ENCODE peak calls at places on chromosomes 12 and 14, in four cellular contexts. B is A549, C is MCF 10A, X is T-helper 2 cell. J is an unnamed sample.

GRCh38 chr14:21868442-21869046 is 194.9 kb upstream of the OR4E1 start:
- DNase-seq in B (peak), C (peak), X (peak), J (peak)

GRCh38 chr14:65637780-65638179 is 225.2 kb downstream of the FUT8 start:
- DNase-seq in B (no peak), C (peak), X (peak), J (peak)

GRCh38 chr14:102593841-102594170 is 1.4 kb downstream of the RCOR1 start:
- DNase-seq in B (no peak), C (no peak), X (no peak), J (no peak)

GRCh38 chr14:88613552-88614010 is 50.7 kb downstream of the ZC3H14 start:
- DNase-seq in B (no peak), C (peak), X (no peak), J (peak)

GRCh38 chr14:101001311-101002069 is 98.0 kb upstream of the RTL1 start:
- DNase-seq in B (no peak), C (peak), X (no peak), J (peak)

GRCh38 chr12:30613119-30613830 is 82.4 kb downstream of the IPO8 start:
- DNase-seq in B (no peak), C (no peak), X (no peak), J (peak)

GRCh38 chr12:121789800-121790748 is 3.4 kb downstream of the RHOF start:
- DNase-seq in B (no peak), C (peak), X (peak), J (no peak)

GRCh38 chr14:100587248-100587762 is at the start of gene BEGAIN:
- DNase-seq in B (no peak), C (no peak), X (no peak), J (no peak)

GRCh38 chr12:93127107-93127560 is 198.0 kb upstream of the EEA1 start:
- DNase-seq in B (no peak), C (peak), X (no peak), J (no peak)

GRCh38 chr12:69623970-69624369 is 13.3 kb upstream of the LRRC10 start:
- DNase-seq in B (no peak), C (no peak), X (no peak), J (no peak)

GRCh38 chr12:106871477-106871876 is 84.2 kb upstream of the TMEM263 start:
- DNase-seq in B (peak), C (no peak), X (no peak), J (no peak)

GRCh38 chr14:104950021-104950420 is 25.3 kb downstream of the PLD4 start:
- DNase-seq in B (no peak), C (no peak), X (no peak), J (no peak)

GRCh38 chr12:118850244-118850825 is 131.0 kb upstream of the SRRM4 start:
- DNase-seq in B (peak), C (peak), X (no peak), J (no peak)

GRCh38 chr14:61130512-61131260 is 149.6 kb downstream of the SLC38A6 start:
- DNase-seq in B (no peak), C (no peak), X (no peak), J (no peak)

J was measured in astrocyte of the hippocampus.